ENCODE peak calls at places on chromosomes 4 and X, in nine cellular contexts. A is left lung, I is SJSA1, F is H9, X is caudate nucleus, J is brain microvascular endothelial cell, K is lower lobe of right lung, Y is tibial nerve, L is fibroblast of lung. N is an unnamed sample.

GRCh38 chr4:127732623-127733199 is 2.5 kb downstream of the SLC25A31 start:
- DNase-seq in J (peak), X (no peak), F (no peak), I (peak), Y (peak), K (no peak), A (no peak), L (peak), N (no peak)

GRCh38 chr4:80897537-80898303 is 132.8 kb upstream of the BMP3 start:
- DNase-seq in F (no peak), Y (no peak), I (no peak), J (no peak), A (no peak), K (no peak), X (no peak), L (no peak), N (no peak)

GRCh38 chrX:153336128-153336894 is 2.4 kb downstream of the ZNF275 start:
- DNase-seq in I (no peak), A (no peak), K (no peak), J (no peak), X (no peak), L (no peak), F (no peak), Y (no peak), N (no peak)

GRCh38 chr4:85776579-85776978 is 301.6 kb downstream of the ARHGAP24 start:
- DNase-seq in K (no peak), J (no peak), Y (no peak), I (no peak), A (no peak), X (no peak), F (no peak), L (no peak), N (no peak)

GRCh38 chrX:140944710-140945109 is 57.7 kb upstream of the SPANXB1 start:
- DNase-seq in K (no peak), X (no peak), Y (no peak), F (no peak), L (no peak), A (no peak), I (no peak), J (no peak), N (no peak)

GRCh38 chr4:85555210-85555609 is 80.3 kb downstream of the ARHGAP24 start:
- DNase-seq in J (no peak), K (no peak), Y (no peak), I (no peak), A (no peak), X (no peak), F (no peak), L (peak), N (no peak)

GRCh38 chr4:61663310-61663709 is 463.2 kb downstream of the ADGRL3 start:
- DNase-seq in A (peak), L (no peak), K (no peak), X (no peak), Y (no peak), F (no peak), I (no peak), J (no peak), N (no peak)

GRCh38 chrX:66098162-66098561 is 58.3 kb upstream of the VSIG4 start:
- DNase-seq in F (no peak), A (no peak), Y (no peak), X (no peak), J (no peak), I (no peak), L (no peak), K (no peak), N (no peak)

GRCh38 chr4:53586121-53586816 is 5.0 kb downstream of the LNX1 start:
- DNase-seq in X (no peak), K (no peak), Y (no peak), J (peak), A (no peak), F (no peak), I (peak), L (peak), N (no peak)

GRCh38 chr4:184802203-184803015 is 23.4 kb downstream of the ACSL1 start:
- DNase-seq in X (no peak), J (no peak), L (peak), I (peak), F (no peak), K (peak), Y (no peak), A (no peak), N (no peak)

GRCh38 chr4:8078109-8078494 is 80.5 kb downstream of the ABLIM2 start:
- DNase-seq in I (no peak), A (peak), Y (no peak), X (no peak), L (no peak), K (no peak), F (no peak), J (no peak), N (no peak)
- H3K27ac ChIP-seq in I (no peak), A (no peak), Y (no peak), X (no peak), L (no peak), K (no peak), F (no peak), J (no peak), N (no peak)

GRCh38 chrX:103658681-103659433 is 27.6 kb downstream of the MORF4L2 start:
- DNase-seq in K (no peak), A (no peak), F (no peak), L (no peak), J (no peak), Y (no peak), I (no peak), X (no peak), N (no peak)
- H3K27ac ChIP-seq in K (no peak), A (no peak), F (no peak), L (no peak), J (no peak), Y (no peak), I (no peak), X (no peak), N (no peak)

DNA sequence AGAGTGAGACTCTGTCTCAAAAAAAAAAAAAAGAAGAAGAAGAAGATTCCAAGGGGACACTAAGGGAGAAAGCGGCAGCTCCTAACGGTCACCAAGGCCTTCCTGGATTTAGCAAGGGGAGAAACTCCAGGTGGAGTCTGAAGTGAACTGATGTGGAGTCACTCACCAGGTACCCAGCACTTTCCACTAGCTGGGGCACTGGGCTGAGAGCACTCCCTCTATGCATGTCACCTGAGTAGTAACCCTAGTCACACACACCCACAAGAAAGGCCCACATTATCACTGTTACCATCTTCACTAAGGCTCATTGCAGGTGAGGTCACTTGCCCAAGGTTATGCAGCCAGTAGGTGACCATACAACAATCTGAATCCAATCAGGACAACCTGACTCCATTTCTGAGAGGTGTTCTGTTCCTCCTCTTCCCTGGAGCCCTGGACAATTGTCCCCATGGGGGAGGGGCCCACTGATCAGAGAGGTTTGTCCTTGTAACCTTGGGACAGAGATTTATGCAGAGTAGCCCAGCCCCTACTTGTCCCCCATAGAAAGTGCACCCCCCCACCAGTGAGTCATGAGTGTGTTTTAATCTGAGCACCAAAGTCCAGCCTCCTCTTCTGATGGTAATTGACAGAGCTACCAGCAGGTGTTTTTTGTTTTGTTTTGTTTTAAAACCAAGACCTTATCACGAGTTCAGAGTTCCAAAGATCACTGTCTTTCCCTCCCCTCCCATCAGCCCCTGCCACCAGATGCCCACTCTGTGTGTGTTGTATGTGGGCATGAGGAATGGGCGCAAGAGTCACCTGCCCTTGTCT is 5.9 kb upstream of the SASH3 start:
- DNase-seq in I (no peak), F (no peak), Y (no peak), X (no peak), A (no peak), K (no peak), L (no peak), J (no peak), N (no peak)
- H3K27ac ChIP-seq in I (no peak), F (no peak), Y (no peak), X (no peak), A (peak), K (peak), L (no peak), J (no peak), N (no peak)

DNA sequence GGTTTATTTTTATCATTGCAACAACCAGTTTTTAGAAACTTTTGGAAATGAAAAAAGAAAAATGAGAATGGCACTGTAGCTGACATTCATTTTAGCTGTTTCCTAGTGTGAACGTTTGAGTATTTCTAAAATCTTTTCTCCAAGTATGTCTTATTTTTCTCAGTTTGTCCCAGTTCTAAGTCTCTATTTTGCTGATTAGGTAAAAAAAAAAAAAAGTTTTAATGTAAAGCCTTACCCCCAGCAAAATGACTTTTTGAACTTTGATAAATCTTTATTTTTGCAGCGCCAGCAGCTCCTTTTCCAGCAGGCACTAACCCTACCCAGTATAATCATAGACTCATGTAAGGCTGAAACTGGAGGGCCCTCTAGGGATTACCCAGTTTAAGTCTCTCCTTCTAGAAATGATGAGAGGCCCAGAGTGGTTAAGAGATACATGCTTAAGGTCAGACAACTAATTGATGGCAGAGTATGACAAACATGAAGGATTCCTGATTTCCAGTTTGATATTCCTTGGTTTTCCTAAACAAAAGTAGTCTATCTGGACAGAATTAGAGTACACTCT is 84.3 kb upstream of the SLC4A4 start:
- DNase-seq in X (no peak), Y (no peak), A (no peak), K (no peak), J (no peak), I (no peak), L (peak), F (no peak), N (no peak)
- H3K27ac ChIP-seq in X (no peak), Y (no peak), A (no peak), K (no peak), J (no peak), I (no peak), L (no peak), F (no peak), N (no peak)

GRCh38 chr4:166198516-166198915 is 325.5 kb downstream of the TLL1 start:
- DNase-seq in J (no peak), I (no peak), Y (no peak), F (peak), L (no peak), K (no peak), X (no peak), A (no peak), N (no peak)
- H3K27ac ChIP-seq in J (no peak), I (no peak), Y (no peak), F (no peak), L (no peak), K (no peak), X (no peak), A (no peak), N (no peak)

GRCh38 chr4:152460488-152460887 is 75.4 kb downstream of the FBXW7 start:
- DNase-seq in J (peak), Y (no peak), X (no peak), A (no peak), K (no peak), F (no peak), L (peak), I (no peak), N (no peak)
- H3K27ac ChIP-seq in J (no peak), Y (no peak), X (no peak), A (no peak), K (peak), F (no peak), L (no peak), I (no peak), N (no peak)

GRCh38 chr4:171644430-171645057 is 168.7 kb upstream of the GALNTL6 start:
- DNase-seq in K (no peak), X (no peak), L (no peak), Y (no peak), I (no peak), F (peak), J (no peak), A (no peak), N (no peak)
- H3K27ac ChIP-seq in K (no peak), X (no peak), L (no peak), Y (no peak), I (no peak), F (no peak), J (no peak), A (no peak), N (no peak)

GRCh38 chr4:83110222-83110945 is 4.1 kb downstream of the PLAC8 start:
- DNase-seq in X (peak), I (peak), Y (peak), A (peak), F (peak), J (peak), L (peak), K (peak), N (peak)
- H3K27ac ChIP-seq in X (no peak), I (peak), Y (no peak), A (peak), F (no peak), J (no peak), L (no peak), K (peak), N (no peak)

GRCh38 chr4:17921451-17921850 is 100.1 kb downstream of the LCORL start:
- DNase-seq in K (no peak), J (no peak), L (no peak), A (no peak), Y (no peak), I (no peak), X (no peak), F (no peak), N (no peak)

GRCh38 chr4:17924189-17924588 is 97.4 kb downstream of the LCORL start:
- DNase-seq in I (no peak), K (no peak), Y (no peak), A (no peak), L (no peak), J (no peak), F (no peak), X (no peak), N (no peak)
- H3K27ac ChIP-seq in I (no peak), K (no peak), Y (no peak), A (no peak), L (no peak), J (no peak), F (no peak), X (no peak), N (no peak)

DNA sequence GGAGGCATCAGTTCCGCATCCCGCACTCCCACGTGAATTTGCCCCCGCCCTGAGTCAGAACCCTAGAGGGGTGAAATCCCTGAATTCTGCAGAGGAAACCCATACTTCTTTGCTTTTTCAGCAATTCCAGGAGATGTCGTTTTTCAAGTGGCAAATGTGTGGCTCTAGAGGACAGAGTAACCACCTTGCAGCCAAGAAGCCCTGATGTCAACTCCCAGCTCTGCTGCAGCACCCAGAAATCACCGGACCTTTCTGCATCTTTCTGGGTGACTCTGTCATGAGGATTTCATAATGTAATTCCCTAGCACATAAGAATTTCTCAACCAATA is 56.5 kb downstream of the LGI2 start:
- DNase-seq in L (no peak), X (no peak), Y (no peak), A (no peak), K (no peak), F (no peak), I (no peak), J (no peak), N (no peak)
- H3K27ac ChIP-seq in L (no peak), X (no peak), Y (no peak), A (peak), K (peak), F (no peak), I (no peak), J (no peak), N (no peak)